ENCODE peak calls at places on chromosomes 13 and 19, in seven cellular contexts. One of them, this sample, is unnamed.

GRCh38 chr19:2259331-2259730 is 3.1 kb upstream of the JSRP1 start:
- DNase-seq in neural progenitor cell: no peak
- DNase-seq in fibroblast of lung: no peak
- DNase-seq in progenitor cell of endocrine pancreas: no peak
- DNase-seq in MM.1S: peak; percentile 6
- DNase-seq in WTC11: no peak
- DNase-seq in bronchial epithelial cell: peak; percentile 64
- DNase-seq in this sample: no peak

GRCh38 chr13:85261757-85262346 is 537.4 kb downstream of the SLITRK6 start:
- DNase-seq in MM.1S: peak; percentile 44
- DNase-seq in WTC11: no peak
- DNase-seq in fibroblast of lung: peak; percentile 39
- DNase-seq in progenitor cell of endocrine pancreas: no peak
- DNase-seq in bronchial epithelial cell: peak; percentile 26
- DNase-seq in neural progenitor cell: no peak
- DNase-seq in this sample: no peak

GRCh38 chr19:29089315-29089855 is 123.6 kb downstream of the UQCRFS1 start:
- DNase-seq in WTC11: no peak
- DNase-seq in fibroblast of lung: no peak
- DNase-seq in neural progenitor cell: no peak
- DNase-seq in progenitor cell of endocrine pancreas: no peak
- DNase-seq in MM.1S: no peak
- DNase-seq in bronchial epithelial cell: no peak
- DNase-seq in this sample: no peak

GRCh38 chr19:42251572-42251990 is 3.3 kb downstream of the ERF start:
- DNase-seq in progenitor cell of endocrine pancreas: no peak
- DNase-seq in MM.1S: peak; percentile 2
- DNase-seq in neural progenitor cell: no peak
- DNase-seq in bronchial epithelial cell: no peak
- DNase-seq in WTC11: no peak
- DNase-seq in fibroblast of lung: no peak
- DNase-seq in this sample: no peak

GRCh38 chr13:102718746-102719145 is 23.9 kb upstream of the METTL21C start:
- DNase-seq in neural progenitor cell: no peak
- DNase-seq in WTC11: no peak
- DNase-seq in MM.1S: no peak
- DNase-seq in progenitor cell of endocrine pancreas: no peak
- DNase-seq in fibroblast of lung: no peak
- DNase-seq in bronchial epithelial cell: no peak
- DNase-seq in this sample: no peak

GRCh38 chr13:47545206-47545605 is 455.9 kb downstream of the SUCLA2 start:
- DNase-seq in WTC11: no peak
- DNase-seq in fibroblast of lung: no peak
- DNase-seq in progenitor cell of endocrine pancreas: no peak
- DNase-seq in MM.1S: no peak
- DNase-seq in bronchial epithelial cell: no peak
- DNase-seq in neural progenitor cell: no peak
- DNase-seq in this sample: peak; percentile 60

GRCh38 chr19:45539460-45539859 is 32.2 kb downstream of the VASP start:
- DNase-seq in progenitor cell of endocrine pancreas: no peak
- DNase-seq in neural progenitor cell: no peak
- DNase-seq in bronchial epithelial cell: peak; percentile 40
- DNase-seq in fibroblast of lung: no peak
- DNase-seq in MM.1S: no peak
- DNase-seq in WTC11: no peak
- DNase-seq in this sample: no peak

GRCh38 chr19:17220207-17220758 is 5.1 kb downstream of the USE1 start:
- DNase-seq in bronchial epithelial cell: peak; percentile 61
- DNase-seq in fibroblast of lung: peak; percentile 84
- DNase-seq in progenitor cell of endocrine pancreas: no peak
- DNase-seq in WTC11: no peak
- DNase-seq in MM.1S: no peak
- DNase-seq in neural progenitor cell: no peak
- DNase-seq in this sample: peak; percentile 72

GRCh38 chr19:50328257-50329145 is 676 bp downstream of the KCNC3 start:
- DNase-seq in MM.1S: no peak
- DNase-seq in fibroblast of lung: no peak
- DNase-seq in progenitor cell of endocrine pancreas: no peak
- DNase-seq in WTC11: peak; percentile 49
- DNase-seq in neural progenitor cell: peak; percentile 55
- DNase-seq in bronchial epithelial cell: no peak
- DNase-seq in this sample: peak; percentile 4

GRCh38 chr13:110336681-110337080 is 29.6 kb downstream of the COL4A2 start:
- DNase-seq in bronchial epithelial cell: no peak
- DNase-seq in fibroblast of lung: peak; percentile 57
- DNase-seq in neural progenitor cell: no peak
- DNase-seq in MM.1S: no peak
- DNase-seq in progenitor cell of endocrine pancreas: no peak
- DNase-seq in WTC11: no peak
- DNase-seq in this sample: no peak

DNA sequence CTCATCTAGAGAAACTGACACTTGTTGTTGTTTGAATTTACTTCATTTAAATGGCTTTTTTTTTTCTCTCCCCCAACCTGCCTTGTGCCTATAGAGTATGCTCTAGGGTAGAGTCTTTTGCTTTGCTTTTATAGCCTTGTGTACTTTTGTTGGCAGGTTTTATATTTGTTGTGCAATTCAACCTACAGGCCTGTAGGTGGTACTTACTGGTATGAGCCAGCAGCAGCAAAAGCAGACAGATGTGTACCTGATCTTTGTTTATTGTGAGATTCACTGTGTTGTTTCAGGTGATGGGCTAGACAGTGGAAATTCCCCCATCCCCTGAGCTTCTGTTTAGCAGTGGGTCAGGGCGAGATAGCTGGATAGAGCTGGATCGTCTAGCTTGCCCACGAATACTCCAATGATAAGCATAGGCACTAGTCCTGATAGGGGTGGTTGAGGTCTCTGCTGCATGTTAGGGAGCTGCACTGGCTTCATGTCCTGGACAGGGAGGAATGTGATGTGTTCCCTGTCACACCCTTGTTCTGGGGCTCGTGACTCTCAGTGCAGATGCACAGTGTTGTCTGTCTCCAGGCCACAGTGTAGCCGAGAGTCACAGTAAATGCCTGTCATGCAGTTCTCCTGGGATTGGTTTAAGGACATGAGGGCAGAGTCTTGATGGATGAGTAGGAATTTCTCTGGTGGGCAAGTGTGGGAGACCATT is 21.3 kb downstream of the DNAJC3 start:
- DNase-seq in WTC11: no peak
- DNase-seq in bronchial epithelial cell: peak; percentile 42
- DNase-seq in fibroblast of lung: no peak
- DNase-seq in MM.1S: no peak
- DNase-seq in progenitor cell of endocrine pancreas: no peak
- DNase-seq in neural progenitor cell: no peak
- DNase-seq in this sample: no peak
- TF ChIP-seq CTCF in WTC11: peak; percentile 39
- TF ChIP-seq CTCF in bronchial epithelial cell: peak; percentile 45
- TF ChIP-seq CTCF in fibroblast of lung: no peak
- TF ChIP-seq CTCF in MM.1S: peak; percentile 30
- TF ChIP-seq CTCF in progenitor cell of endocrine pancreas: peak; percentile 33
- TF ChIP-seq CTCF in neural progenitor cell: peak; percentile 51
- TF ChIP-seq CTCF in this sample: peak; percentile 12

DNA sequence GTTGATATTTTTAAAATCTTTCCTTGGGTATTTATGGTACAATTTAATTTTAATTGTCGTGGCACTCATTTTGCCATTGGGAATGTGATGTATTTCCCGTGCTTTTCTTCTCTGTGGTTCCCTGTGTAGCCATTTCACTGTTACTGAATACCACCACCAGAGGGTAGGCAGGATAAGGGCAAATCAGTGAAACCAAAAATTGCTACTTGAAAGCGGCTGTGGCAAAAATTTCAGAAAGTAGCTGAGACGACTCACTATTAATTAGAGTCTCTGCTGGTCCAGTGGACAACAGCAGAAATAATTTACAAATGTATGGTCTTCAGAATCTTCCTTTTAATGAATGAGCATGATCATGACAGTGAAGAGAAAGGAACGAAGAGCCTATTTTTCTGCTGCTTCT is 34.4 kb upstream of the MIR17HG start:
- DNase-seq in WTC11: no peak
- DNase-seq in MM.1S: peak; percentile 55
- DNase-seq in fibroblast of lung: peak; percentile 36
- DNase-seq in neural progenitor cell: peak; percentile 56
- DNase-seq in progenitor cell of endocrine pancreas: no peak
- DNase-seq in bronchial epithelial cell: peak; percentile 17
- DNase-seq in this sample: peak; percentile 26
- TF ChIP-seq CTCF in WTC11: peak; percentile 17
- TF ChIP-seq CTCF in MM.1S: peak; percentile 53
- TF ChIP-seq CTCF in fibroblast of lung: peak; percentile 50
- TF ChIP-seq CTCF in neural progenitor cell: peak; percentile 58
- TF ChIP-seq CTCF in progenitor cell of endocrine pancreas: peak; percentile 54
- TF ChIP-seq CTCF in bronchial epithelial cell: peak; percentile 35
- TF ChIP-seq CTCF in this sample: peak; percentile 60

DNA sequence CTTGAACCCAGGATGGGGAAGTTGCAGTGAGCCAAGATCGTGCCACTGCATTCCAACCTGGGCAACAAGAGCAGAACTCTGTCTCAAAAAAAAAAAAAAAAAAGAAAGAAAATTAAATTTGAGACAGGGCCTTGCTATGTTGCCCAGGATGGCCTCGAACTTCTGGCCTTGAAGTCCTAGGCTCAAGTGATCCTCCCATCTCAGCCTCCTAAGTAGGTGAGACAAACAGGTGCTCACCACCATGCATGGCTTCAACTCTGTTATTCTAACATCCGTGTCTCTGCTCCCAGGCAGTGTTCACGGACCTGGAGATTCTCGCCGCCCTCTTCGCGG is 40.3 kb downstream of the PDE4A start:
- DNase-seq in neural progenitor cell: no peak
- DNase-seq in fibroblast of lung: no peak
- DNase-seq in WTC11: no peak
- DNase-seq in MM.1S: no peak
- DNase-seq in bronchial epithelial cell: no peak
- DNase-seq in progenitor cell of endocrine pancreas: no peak
- DNase-seq in this sample: no peak
- TF ChIP-seq CTCF in neural progenitor cell: no peak
- TF ChIP-seq CTCF in fibroblast of lung: no peak
- TF ChIP-seq CTCF in WTC11: no peak
- TF ChIP-seq CTCF in MM.1S: no peak
- TF ChIP-seq CTCF in bronchial epithelial cell: no peak
- TF ChIP-seq CTCF in progenitor cell of endocrine pancreas: no peak
- TF ChIP-seq CTCF in this sample: no peak

GRCh38 chr19:5154129-5154798 is 185.4 kb downstream of the KDM4B start:
- DNase-seq in bronchial epithelial cell: no peak
- DNase-seq in fibroblast of lung: no peak
- DNase-seq in progenitor cell of endocrine pancreas: peak; percentile 45
- DNase-seq in WTC11: peak; percentile 90
- DNase-seq in MM.1S: peak; percentile 20
- DNase-seq in neural progenitor cell: peak; percentile 64
- DNase-seq in this sample: no peak
- TF ChIP-seq CTCF in bronchial epithelial cell: peak; percentile 58
- TF ChIP-seq CTCF in fibroblast of lung: peak; percentile 26
- TF ChIP-seq CTCF in progenitor cell of endocrine pancreas: peak; percentile 57
- TF ChIP-seq CTCF in WTC11: peak; percentile 63
- TF ChIP-seq CTCF in MM.1S: peak; percentile 48
- TF ChIP-seq CTCF in neural progenitor cell: peak; percentile 61
- TF ChIP-seq CTCF in this sample: peak; percentile 55

GRCh38 chr13:98972059-98972458 is 5.8 kb downstream of the DOCK9 start:
- DNase-seq in progenitor cell of endocrine pancreas: no peak
- DNase-seq in WTC11: no peak
- DNase-seq in MM.1S: no peak
- DNase-seq in bronchial epithelial cell: no peak
- DNase-seq in neural progenitor cell: no peak
- DNase-seq in fibroblast of lung: no peak
- DNase-seq in this sample: no peak
- TF ChIP-seq CTCF in progenitor cell of endocrine pancreas: no peak
- TF ChIP-seq CTCF in WTC11: no peak
- TF ChIP-seq CTCF in MM.1S: no peak
- TF ChIP-seq CTCF in bronchial epithelial cell: no peak
- TF ChIP-seq CTCF in neural progenitor cell: no peak
- TF ChIP-seq CTCF in fibroblast of lung: no peak
- TF ChIP-seq CTCF in this sample: no peak

GRCh38 chr19:11286312-11286974 is 9.5 kb upstream of the TSPAN16 start:
- DNase-seq in WTC11: no peak
- DNase-seq in progenitor cell of endocrine pancreas: no peak
- DNase-seq in neural progenitor cell: no peak
- DNase-seq in MM.1S: no peak
- DNase-seq in bronchial epithelial cell: peak; percentile 23
- DNase-seq in fibroblast of lung: peak; percentile 50
- DNase-seq in this sample: peak; percentile 60
- TF ChIP-seq CTCF in WTC11: no peak
- TF ChIP-seq CTCF in progenitor cell of endocrine pancreas: no peak
- TF ChIP-seq CTCF in neural progenitor cell: no peak
- TF ChIP-seq CTCF in MM.1S: no peak
- TF ChIP-seq CTCF in bronchial epithelial cell: no peak
- TF ChIP-seq CTCF in fibroblast of lung: peak; percentile 22
- TF ChIP-seq CTCF in this sample: peak; percentile 35

GRCh38 chr19:13883665-13884064 is 6.7 kb downstream of the NANOS3 start:
- DNase-seq in neural progenitor cell: no peak
- DNase-seq in fibroblast of lung: no peak
- DNase-seq in progenitor cell of endocrine pancreas: no peak
- DNase-seq in MM.1S: no peak
- DNase-seq in WTC11: peak; percentile 43
- DNase-seq in bronchial epithelial cell: no peak
- DNase-seq in this sample: no peak
- TF ChIP-seq CTCF in neural progenitor cell: peak; percentile 30
- TF ChIP-seq CTCF in fibroblast of lung: no peak
- TF ChIP-seq CTCF in progenitor cell of endocrine pancreas: no peak
- TF ChIP-seq CTCF in MM.1S: no peak
- TF ChIP-seq CTCF in WTC11: no peak
- TF ChIP-seq CTCF in bronchial epithelial cell: peak; percentile 30
- TF ChIP-seq CTCF in this sample: peak; percentile 39

DNA sequence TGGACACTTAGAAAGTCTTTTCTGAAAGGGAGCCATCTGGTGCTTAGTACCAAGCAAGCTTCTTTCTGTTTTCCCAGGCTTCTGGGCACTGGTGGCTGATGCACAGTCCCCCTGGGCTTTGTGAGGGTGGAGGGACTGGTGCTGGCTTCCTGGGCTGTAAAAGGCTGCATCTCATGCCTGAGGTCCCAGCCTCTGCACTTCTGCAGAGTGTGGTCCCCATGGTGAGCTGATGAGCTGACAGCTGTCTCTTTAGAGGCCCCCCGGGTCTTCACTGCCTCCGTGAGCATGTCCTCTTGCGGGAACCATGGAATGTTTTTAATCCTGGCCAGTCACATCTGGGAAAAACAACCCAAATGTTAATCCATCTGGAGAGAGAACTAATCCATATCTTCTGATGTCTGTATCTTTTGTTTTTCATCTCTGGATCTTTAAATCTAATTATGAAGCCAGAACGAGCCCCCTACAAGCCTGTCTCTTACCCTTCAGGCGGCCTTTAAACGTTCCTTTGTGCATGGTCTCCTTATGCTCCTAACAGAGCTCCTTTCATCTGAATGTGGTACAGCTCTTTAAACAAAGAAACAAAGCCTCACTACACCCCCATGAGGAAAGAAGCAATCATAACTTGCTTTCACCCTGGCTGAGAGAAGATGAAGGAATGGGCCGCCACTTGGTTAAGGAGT is 40.4 kb downstream of the OLFM4 start:
- DNase-seq in WTC11: no peak
- DNase-seq in bronchial epithelial cell: no peak
- DNase-seq in progenitor cell of endocrine pancreas: no peak
- DNase-seq in fibroblast of lung: no peak
- DNase-seq in neural progenitor cell: peak; percentile 50
- DNase-seq in MM.1S: no peak
- DNase-seq in this sample: no peak
- TF ChIP-seq CTCF in WTC11: no peak
- TF ChIP-seq CTCF in bronchial epithelial cell: no peak
- TF ChIP-seq CTCF in progenitor cell of endocrine pancreas: no peak
- TF ChIP-seq CTCF in fibroblast of lung: no peak
- TF ChIP-seq CTCF in neural progenitor cell: no peak
- TF ChIP-seq CTCF in MM.1S: no peak
- TF ChIP-seq CTCF in this sample: no peak

This sample was measured in AG10803.